ENCODE peak calls at places on chromosomes 2 and 18, in four cellular contexts. N is GM23338, L is stomach, Q is gastrocnemius medialis. X is an unnamed sample.

GRCh38 chr2:175676813-175677212 is 325.3 kb downstream of the LNPK start:
- DNase-seq in N (peak; percentile 56), L (no peak), Q (no peak), X (no peak)

GRCh38 chr18:22556271-22556990 is 138.7 kb upstream of the CTAGE1 start:
- DNase-seq in N (no peak), L (peak; percentile 55), Q (no peak), X (peak; percentile 51)

GRCh38 chr2:127643698-127644660 is 2.0 kb upstream of the GPR17 start:
- DNase-seq in N (no peak), L (no peak), Q (no peak), X (peak; percentile 68)

GRCh38 chr2:72954376-72955187 is 37.3 kb downstream of the EMX1 start:
- DNase-seq in N (no peak), L (no peak), Q (no peak), X (no peak)

GRCh38 chr18:61896767-61897166 is 4.0 kb upstream of the RNF152 start:
- DNase-seq in N (no peak), L (no peak), Q (no peak), X (no peak)

GRCh38 chr18:78144669-78145068 is 834.9 kb upstream of the SALL3 start:
- DNase-seq in N (no peak), L (no peak), Q (no peak), X (no peak)

GRCh38 chr2:127169066-127169660 is 50.9 kb downstream of the CYP27C1 start:
- DNase-seq in N (no peak), L (no peak), Q (no peak), X (no peak)

GRCh38 chr18:32200766-32201165 is 10.9 kb downstream of the MEP1B start:
- DNase-seq in N (no peak), L (no peak), Q (no peak), X (no peak)

GRCh38 chr2:239811001-239811798 is 213.9 kb downstream of the NDUFA10 start:
- DNase-seq in N (no peak), L (peak; percentile 24), Q (no peak), X (no peak)

GRCh38 chr2:24793752-24794477 is 690 bp downstream of the CENPO start:
- DNase-seq in N (peak; percentile 75), L (no peak), Q (no peak), X (no peak)

GRCh38 chr2:175844169-175844568 is 157.9 kb downstream of the LNPK start:
- DNase-seq in N (peak; percentile 59), L (no peak), Q (no peak), X (no peak)

GRCh38 chr18:45589559-45590041 is 25.7 kb upstream of the SLC14A2 start:
- DNase-seq in N (peak; percentile 56), L (no peak), Q (no peak), X (no peak)

GRCh38 chr18:54389143-54389505 is 31.4 kb downstream of the C18orf54 start:
- DNase-seq in N (no peak), L (no peak), Q (no peak), X (no peak)

GRCh38 chr2:151823651-151824050 is 4.6 kb downstream of the ARL5A start:
- DNase-seq in N (peak; percentile 17), L (no peak), Q (no peak), X (no peak)

GRCh38 chr18:76621184-76621583 is 126.1 kb upstream of the ZNF516 start:
- DNase-seq in N (peak; percentile 23), L (no peak), Q (no peak), X (no peak)

DNA sequence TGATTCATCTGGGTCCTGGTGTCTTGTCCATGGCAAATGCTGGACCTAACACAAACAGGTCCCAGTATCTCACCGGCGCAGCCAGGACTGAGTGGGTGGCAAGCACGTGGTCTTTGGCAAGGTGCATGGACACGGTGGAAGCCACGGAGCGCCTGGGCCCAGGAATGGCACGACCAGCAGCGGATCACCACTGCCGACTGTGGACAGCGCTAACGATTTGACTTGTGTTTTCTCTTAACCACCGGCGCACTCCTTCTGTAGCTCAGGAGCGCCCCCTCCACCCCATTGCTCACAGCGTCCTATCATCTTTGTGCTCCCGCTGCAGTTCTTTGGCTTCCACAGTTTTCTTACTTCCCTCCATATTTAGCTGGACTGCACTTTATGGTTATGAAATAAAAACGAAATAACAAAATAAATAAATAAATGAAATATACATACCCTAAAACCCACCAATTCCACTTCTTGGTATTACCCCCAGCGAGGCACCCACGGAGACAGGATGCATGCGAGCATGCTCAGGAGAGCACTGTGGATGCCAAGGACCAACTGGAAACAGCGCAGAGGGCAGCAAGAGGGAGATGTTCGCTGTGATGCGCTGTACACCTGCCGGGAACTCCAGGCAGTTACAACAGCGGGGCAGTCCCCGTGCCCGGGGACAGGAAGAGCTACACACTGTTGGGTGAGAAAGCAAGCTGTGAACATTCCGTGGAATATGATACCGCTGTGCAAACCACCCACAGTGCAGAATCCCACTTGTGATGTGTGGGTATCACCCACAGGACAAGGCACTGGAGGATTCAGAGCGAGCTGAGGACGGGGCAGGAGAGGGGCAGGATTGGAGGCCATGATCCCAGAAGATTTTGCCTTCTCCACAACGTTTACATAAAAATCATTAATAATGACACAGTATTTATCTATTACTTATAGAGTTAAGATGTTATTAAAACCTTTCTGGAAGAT is 7.0 kb upstream of the CIDEA start:
- DNase-seq in N (peak; percentile 94), L (no peak), Q (no peak), X (no peak)
- TF ChIP-seq CTCF in N (peak; percentile 74), L (no peak), Q (no peak), X (no peak)

DNA sequence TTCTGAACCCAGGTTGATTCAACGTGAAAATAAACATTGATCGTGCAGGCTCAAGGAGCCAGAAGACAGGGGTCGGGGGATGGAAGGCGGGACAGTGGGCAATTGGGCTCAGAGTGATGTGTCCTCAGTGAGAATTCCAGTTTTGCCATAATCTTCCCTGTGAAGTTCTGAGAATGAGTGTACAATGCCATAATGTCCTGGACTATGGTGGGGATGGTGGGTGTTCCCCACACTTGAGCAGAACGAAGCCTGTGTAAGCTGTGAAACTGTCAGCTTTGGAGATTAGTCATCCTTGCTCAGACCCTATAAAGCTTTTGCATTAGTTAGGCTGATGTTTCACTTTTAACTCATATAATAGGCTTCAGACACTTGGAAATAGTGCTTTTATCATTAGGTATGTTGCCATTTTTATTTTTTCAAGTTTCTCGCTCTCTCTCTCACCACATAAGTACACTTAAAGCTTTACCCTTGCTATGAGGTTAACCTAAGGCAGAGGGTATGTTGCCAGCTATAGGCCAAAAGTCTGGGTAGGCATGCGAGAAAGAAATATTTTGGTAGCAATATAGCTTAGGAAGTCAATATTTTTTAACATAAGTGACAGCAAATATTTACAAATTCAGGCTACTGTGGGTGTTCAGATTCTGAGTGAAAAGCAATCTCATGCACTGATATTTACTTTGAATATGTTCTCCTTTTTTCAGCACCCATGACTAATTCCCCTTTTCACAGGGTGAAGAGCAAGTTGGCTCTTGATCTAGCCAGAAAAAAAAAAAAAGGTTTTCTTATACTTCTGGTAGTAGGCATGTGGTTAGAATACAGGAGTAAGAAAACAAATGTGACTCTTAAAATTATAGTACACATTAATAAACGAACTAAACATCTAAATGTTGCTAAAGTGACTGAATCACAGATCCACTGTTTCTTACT is 47.2 kb downstream of the CDC42EP3 start:
- DNase-seq in N (no peak), L (no peak), Q (no peak), X (no peak)
- H3K27ac ChIP-seq in N (no peak overlapping the region), L (peak overlapping the region; percentile 15), Q (no peak overlapping the region), X (no peak overlapping the region)

DNA sequence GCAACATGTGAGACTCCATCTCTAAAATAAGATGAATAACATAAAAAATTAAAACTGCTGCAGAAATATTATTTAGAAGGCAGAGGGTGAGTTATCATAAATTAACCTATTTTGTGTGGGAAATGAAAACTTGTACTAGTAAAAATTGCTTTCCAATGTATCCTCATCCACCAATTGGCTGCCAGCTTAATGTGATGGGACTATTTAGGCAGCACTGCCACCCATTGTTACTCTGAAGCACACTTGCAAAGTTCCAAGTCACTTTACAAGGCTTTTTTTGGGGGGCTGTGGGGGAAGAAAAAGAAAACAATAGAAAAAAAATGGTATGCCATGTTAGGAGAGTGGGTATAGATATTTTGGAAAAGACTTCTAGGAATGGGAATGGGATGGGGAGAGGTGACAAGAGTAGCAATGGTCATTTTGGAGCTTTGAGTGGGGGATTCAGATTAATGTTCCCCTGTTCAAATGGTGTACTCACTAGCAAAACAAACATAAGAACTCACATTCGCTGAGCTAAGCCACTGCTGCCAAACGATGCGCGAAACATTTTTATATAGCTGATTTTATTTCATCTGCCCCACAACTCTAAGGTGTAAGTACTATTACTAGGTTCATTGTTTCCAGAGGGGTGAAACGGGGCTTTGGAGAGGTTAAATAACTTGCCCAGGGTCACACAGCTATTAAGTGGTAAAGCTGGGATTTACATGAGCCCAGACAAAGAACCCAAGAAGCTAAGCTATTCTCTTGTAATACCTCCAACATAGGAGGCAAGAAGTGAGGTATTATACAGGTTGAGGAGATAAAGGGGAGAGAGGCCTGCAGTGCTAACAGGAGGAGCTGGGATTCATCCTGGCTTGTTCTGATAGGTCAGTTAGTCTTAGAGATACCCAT is 63.0 kb downstream of the MEIS1 start:
- DNase-seq in N (no peak), L (no peak), Q (no peak), X (no peak)
- TF ChIP-seq CTCF in N (no peak), L (no peak), Q (no peak), X (no peak)

GRCh38 chr18:63399300-63399699 is 23.0 kb downstream of the VPS4B start:
- DNase-seq in N (no peak), L (no peak), Q (no peak), X (no peak)

GRCh38 chr18:63397349-63397748 is 24.9 kb downstream of the VPS4B start:
- DNase-seq in N (no peak), L (no peak), Q (no peak), X (no peak)

GRCh38 chr18:63407734-63408133 is 14.5 kb downstream of the VPS4B start:
- DNase-seq in N (no peak), L (no peak), Q (no peak), X (no peak)

GRCh38 chr18:63405986-63406385 is 16.3 kb downstream of the VPS4B start:
- DNase-seq in N (no peak), L (no peak), Q (no peak), X (no peak)

DNA sequence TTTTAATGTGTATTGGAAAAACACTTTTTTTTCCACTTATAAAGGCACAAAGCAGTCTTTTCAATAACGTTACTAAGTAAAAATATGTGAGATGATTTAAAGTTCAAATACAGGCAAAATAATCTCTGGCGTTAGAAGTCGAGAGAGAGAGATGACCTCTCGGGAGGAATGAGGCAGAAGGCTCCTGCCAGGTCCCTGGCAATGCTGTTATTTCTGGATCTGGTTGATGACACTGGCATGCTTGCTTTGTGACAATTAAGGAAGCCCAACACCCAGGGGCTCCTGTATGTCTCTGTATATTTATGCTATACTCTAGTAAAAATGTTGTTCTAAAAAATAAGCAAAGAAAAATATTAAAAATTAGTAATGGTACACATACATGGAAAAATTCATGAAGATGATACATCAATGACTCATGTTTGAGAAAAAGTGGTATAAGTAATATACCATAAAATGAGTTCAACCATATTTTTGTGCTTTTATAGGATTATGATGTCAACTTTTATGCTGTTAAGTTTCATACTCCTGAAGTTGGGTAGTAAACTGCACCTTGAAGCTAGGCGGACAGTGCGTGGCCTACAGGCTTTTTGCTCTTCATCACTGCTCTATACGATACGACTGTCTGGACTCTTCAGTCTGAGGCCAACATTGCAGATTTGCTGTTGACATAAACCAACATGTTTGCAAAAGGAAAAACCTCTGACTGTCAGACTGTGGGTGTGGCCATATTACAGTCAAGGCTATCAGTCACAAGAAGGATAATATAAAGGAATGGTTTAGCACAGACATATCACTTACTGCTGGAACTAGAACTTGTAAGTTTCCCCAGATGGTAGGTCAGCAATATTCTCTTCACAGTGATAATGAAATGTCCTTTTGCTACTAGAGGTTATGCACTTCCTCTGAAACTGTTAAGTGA is 19.8 kb downstream of the VPS4B start:
- DNase-seq in N (no peak), L (no peak), Q (no peak), X (no peak)
- H3K27ac ChIP-seq in N (no peak overlapping the region), L (no peak overlapping the region), Q (no peak overlapping the region), X (no peak overlapping the region)

DNA sequence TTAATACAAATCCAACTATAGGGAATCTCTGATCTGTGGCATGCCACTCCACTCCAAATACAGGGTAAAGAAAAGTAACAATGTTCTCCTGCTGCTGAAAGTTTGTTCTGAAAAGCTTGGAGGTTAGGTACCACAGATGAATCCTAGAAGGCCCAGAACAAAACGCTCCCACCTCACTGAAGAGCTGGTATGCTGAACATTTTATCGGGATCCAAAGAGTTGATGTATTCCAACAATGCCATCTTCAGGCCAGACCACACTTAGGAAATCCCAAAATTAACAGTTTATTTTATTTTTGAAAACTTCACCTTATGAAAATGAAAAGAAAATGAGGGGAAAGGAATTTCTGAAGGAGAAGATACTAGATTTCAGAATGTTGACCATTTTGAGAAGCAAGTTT is 145.1 kb upstream of the CDH19 start:
- DNase-seq in N (peak; percentile 36), L (no peak), Q (no peak), X (no peak)
- TF ChIP-seq CTCF in N (peak; percentile 49), L (no peak), Q (no peak), X (no peak)

X was measured in left lung.